ENCODE peak calls at places on chromosomes 12 and 14, in four cellular contexts. R is upper lobe of right lung, Y is hepatocyte, A is lung. D is an unnamed sample.

GRCh38 chr12:88706286-88706685 is 126.0 kb upstream of the KITLG start:
- DNase-seq in R (no peak), Y (no peak), A (no peak), D (no peak)

GRCh38 chr12:105378821-105379400 is 48.4 kb downstream of the C12orf75 start:
- DNase-seq in R (no peak), Y (no peak), A (no peak), D (no peak)

GRCh38 chr12:87136330-87136976 is 880.3 kb upstream of the MGAT4C start:
- DNase-seq in R (no peak), Y (peak), A (no peak), D (no peak)

GRCh38 chr12:96334502-96334901 is 65.7 kb downstream of the CDK17 start:
- DNase-seq in R (no peak), Y (no peak), A (no peak), D (no peak)

GRCh38 chr14:19743256-19743655 is at the start of gene OR4Q3:
- DNase-seq in R (no peak), Y (no peak), A (no peak), D (no peak)

GRCh38 chr14:92472860-92473259 is 40.7 kb upstream of the RIN3 start:
- DNase-seq in R (no peak), Y (no peak), A (peak), D (peak)

GRCh38 chr12:129911437-129912049 is 7.7 kb upstream of the TMEM132D start:
- DNase-seq in R (peak), Y (peak), A (no peak), D (peak)

GRCh38 chr12:97267803-97268202 is 194.8 kb upstream of the RMST start:
- DNase-seq in R (no peak), Y (no peak), A (no peak), D (no peak)

GRCh38 chr12:91396296-91396695 is 213.7 kb upstream of the DCN start:
- DNase-seq in R (no peak), Y (peak), A (no peak), D (no peak)

GRCh38 chr12:111799758-111800157 is 33.0 kb downstream of the ALDH2 start:
- DNase-seq in R (no peak), Y (no peak), A (no peak), D (no peak)

GRCh38 chr14:28761438-28762289 is 4.9 kb upstream of the FOXG1 start:
- DNase-seq in R (no peak), Y (no peak), A (no peak), D (no peak)

GRCh38 chr12:2813573-2814185 is 1.2 kb downstream of the ITFG2 start:
- DNase-seq in R (no peak), Y (peak), A (peak), D (peak)

GRCh38 chr12:105775351-105775750 is 363.4 kb downstream of the NUAK1 start:
- DNase-seq in R (no peak), Y (no peak), A (no peak), D (no peak)

GRCh38 chr12:124630791-124631313 is 63.4 kb upstream of the NCOR2 start:
- DNase-seq in R (no peak), Y (no peak), A (no peak), D (no peak)

GRCh38 chr14:83994020-83994419 is 1535.9 kb upstream of the FLRT2 start:
- DNase-seq in R (no peak), Y (no peak), A (no peak), D (no peak)

GRCh38 chr14:95611293-95611880 is 74.8 kb upstream of the TCL1B start:
- DNase-seq in R (no peak), Y (no peak), A (no peak), D (no peak)
- TF ChIP-seq CTCF in R (no peak), Y (no peak), A (no peak), D (no peak)

DNA sequence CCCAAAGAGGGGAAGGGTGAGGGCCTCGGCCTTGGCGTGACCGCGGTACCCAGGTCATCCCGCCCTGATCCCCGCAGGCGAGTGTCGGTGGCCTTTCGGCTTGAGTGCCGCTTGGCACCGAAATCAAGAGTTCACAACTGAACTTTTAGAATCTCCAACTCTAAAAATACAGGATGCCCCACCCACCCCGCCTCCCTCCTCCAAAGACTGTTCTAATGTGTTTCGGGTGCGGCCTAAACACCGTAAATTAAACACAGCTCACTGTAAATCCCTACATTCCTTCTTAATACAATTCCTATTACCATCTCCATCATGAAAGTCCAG is 11.4 kb downstream of the SCNN1A start:
- DNase-seq in R (no peak), Y (no peak), A (no peak), D (no peak)
- H3K4me3 ChIP-seq in R (peak), Y (peak), A (peak), D (peak)

GRCh38 chr12:76628745-76629144 is 69.2 kb upstream of the OSBPL8 start:
- DNase-seq in R (no peak), Y (no peak), A (no peak), D (no peak)
- TF ChIP-seq CTCF in R (no peak), Y (no peak), A (no peak), D (no peak)

DNA sequence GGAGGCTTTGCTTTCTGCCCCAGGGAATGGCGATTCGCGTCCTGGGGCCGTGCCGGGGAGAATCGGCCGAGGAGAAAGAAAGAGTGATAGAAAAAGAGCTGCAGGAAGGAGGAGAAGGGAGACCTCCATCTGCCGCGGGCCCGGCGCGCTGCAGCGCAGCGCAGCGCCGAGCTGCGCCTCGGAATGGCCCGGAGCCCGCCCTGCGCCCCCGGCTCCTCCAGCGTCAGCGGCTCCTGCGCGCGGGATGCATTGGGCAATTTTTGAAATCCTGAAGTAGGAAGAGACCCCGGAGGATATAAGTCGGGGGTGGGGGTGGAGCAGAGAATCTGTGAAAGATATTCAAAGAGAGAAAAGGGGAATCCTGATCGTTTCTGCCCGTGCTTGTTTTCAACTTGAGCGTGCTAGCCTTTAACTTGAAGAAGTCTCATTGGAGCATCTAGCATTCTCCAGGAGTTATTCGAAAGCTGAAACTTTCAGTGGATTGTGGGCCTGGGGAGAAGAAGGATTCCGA is 371 bp downstream of the PDE3A start:
- DNase-seq in R (peak), Y (peak), A (no peak), D (peak)
- H3K4me3 ChIP-seq in R (peak), Y (peak), A (peak), D (peak)

GRCh38 chr14:104971447-104972240 is 6.5 kb downstream of the AHNAK2 start:
- DNase-seq in R (no peak), Y (no peak), A (no peak), D (no peak)

GRCh38 chr14:104974146-104974541 is 4.0 kb downstream of the AHNAK2 start:
- DNase-seq in R (no peak), Y (no peak), A (no peak), D (no peak)

GRCh38 chr14:104970231-104971068 is 7.7 kb downstream of the AHNAK2 start:
- DNase-seq in R (no peak), Y (peak), A (peak), D (peak)

GRCh38 chr14:104973215-104974145 is 4.7 kb downstream of the AHNAK2 start:
- DNase-seq in R (peak), Y (peak), A (peak), D (peak)

GRCh38 chr14:104972301-104973211 is 5.6 kb downstream of the AHNAK2 start:
- DNase-seq in R (peak), Y (peak), A (peak), D (peak)
- TF ChIP-seq CTCF in R (no peak), Y (no peak), A (no peak), D (no peak)

DNA sequence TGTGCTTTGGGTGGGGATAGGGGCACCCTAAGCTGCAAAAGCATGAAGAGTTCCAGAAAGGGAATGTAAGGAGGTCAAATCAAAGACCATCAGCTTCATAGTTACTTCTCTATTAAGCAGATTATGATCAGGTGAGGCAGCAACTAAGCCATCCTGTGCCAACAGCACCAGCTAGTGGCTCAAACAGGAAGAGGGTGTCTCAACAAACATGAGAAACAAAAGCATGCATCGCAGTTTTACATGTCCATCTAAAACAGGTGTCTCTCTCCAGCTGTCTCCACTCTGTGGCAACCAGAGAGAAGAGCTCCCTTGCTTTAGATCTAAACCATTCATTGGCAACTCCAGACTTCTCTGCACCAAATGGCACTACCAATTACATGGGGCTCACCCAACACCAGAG is 52.9 kb downstream of the ACTN1 start:
- DNase-seq in R (no peak), Y (no peak), A (no peak), D (no peak)
- H3K4me3 ChIP-seq in R (no peak), Y (no peak), A (no peak), D (no peak)

GRCh38 chr12:57626111-57626928 is 6.7 kb downstream of the B4GALNT1 start:
- DNase-seq in R (no peak), Y (no peak), A (no peak), D (no peak)

GRCh38 chr12:57626929-57627445 is 6.0 kb downstream of the B4GALNT1 start:
- DNase-seq in R (no peak), Y (no peak), A (no peak), D (no peak)

GRCh38 chr12:57625261-57626032 is 7.6 kb downstream of the B4GALNT1 start:
- DNase-seq in R (no peak), Y (no peak), A (no peak), D (no peak)

GRCh38 chr12:57628280-57629191 is 4.5 kb downstream of the B4GALNT1 start:
- DNase-seq in R (no peak), Y (no peak), A (no peak), D (no peak)

DNA sequence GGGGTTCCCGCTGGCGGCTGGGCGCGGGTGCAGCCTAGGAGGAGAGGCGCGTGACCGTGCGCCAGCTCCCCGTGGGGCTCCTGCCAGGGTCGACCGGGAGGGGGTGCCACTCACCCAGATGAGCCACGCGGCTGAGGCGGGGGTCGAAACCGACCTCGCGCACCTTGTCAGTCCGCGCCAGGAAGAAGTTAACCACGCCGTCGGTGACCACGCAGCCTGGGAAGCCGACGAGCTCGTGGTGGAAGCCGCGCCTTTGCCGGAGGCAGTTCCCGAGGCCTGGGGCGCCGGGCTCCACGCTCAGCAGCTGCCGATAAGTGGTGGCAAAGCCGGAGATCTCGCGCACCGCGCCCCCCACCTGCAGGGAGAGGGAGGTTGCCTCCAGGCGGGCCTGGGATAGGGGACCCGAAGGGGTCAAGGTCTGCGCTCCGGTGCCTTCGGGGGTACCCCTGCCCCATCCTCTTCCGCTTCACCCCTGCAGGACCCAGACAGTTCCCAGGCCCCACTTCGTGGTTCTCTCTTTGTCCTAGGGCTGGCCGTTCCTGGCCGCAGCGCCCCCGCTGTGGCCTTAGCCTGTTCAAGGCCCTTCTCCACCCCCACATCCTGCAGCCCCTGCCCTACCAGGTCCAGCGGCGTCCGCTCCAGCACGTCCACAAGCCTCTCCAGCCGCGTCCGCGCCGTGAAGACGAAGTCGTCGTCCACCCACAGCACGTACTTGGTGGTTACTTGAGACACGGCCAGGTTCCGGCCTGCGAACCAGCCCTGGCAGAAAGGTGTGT is 5.3 kb downstream of the B4GALNT1 start:
- DNase-seq in R (no peak), Y (no peak), A (no peak), D (no peak)
- TF ChIP-seq CTCF in R (peak), Y (peak), A (no peak), D (no peak)

GRCh38 chr12:50923361-50924130 is 28.8 kb upstream of the HIGD1C start:
- DNase-seq in R (no peak), Y (no peak), A (no peak), D (no peak)

GRCh38 chr12:50925342-50925651 is 27.0 kb upstream of the HIGD1C start:
- DNase-seq in R (no peak), Y (no peak), A (no peak), D (peak)

GRCh38 chr12:50925920-50926319 is 26.4 kb upstream of the HIGD1C start:
- DNase-seq in R (no peak), Y (no peak), A (no peak), D (no peak)

GRCh38 chr12:50924131-50924438 is 28.3 kb upstream of the HIGD1C start:
- DNase-seq in R (no peak), Y (no peak), A (no peak), D (no peak)

GRCh38 chr12:50924439-50925341 is 27.7 kb upstream of the HIGD1C start:
- DNase-seq in R (peak), Y (peak), A (peak), D (peak)
- H3K4me3 ChIP-seq in R (peak), Y (peak), A (peak), D (peak)

DNA sequence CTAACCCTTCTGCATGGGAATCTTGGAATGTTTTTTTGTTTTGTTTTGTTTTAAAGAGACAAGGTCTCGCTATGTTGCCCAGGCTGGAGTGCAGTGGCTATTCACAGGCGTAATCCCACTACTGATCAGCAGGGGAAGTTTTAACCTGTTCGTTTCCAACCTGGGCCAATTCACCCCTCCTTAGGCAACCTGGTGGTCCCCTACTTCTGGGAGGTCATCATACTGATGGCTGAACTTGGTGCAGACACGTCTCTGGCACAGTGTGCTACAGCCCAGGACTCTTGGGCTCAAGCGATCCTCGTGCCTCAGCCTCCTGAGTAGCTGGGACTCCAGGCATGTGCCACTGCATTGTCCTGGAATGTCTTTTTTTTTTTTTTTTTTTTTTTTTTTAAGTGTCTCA is 48.9 kb upstream of the ISM2 start:
- DNase-seq in R (no peak), Y (no peak), A (no peak), D (no peak)
- TF ChIP-seq CTCF in R (no peak), Y (no peak), A (no peak), D (no peak)